ENCODE peak calls at places on chromosomes 6 and 20, in five cellular contexts. K is CD8-positive, alpha-beta T cell; N is AG09309; B is lower lobe of right lung; U is cardiac fibroblast. O is an unnamed sample.

GRCh38 chr20:39342463-39342862 is 380.3 kb downstream of the DHX35 start:
- DNase-seq in K (no peak), N (no peak), B (no peak), U (no peak), O (no peak)

GRCh38 chr6:135002229-135002844 is 52.3 kb downstream of the HBS1L start:
- DNase-seq in K (no peak), N (no peak), B (no peak), U (peak), O (no peak)

GRCh38 chr20:46229478-46229877 is 78.8 kb downstream of the CDH22 start:
- DNase-seq in K (no peak), N (no peak), B (no peak), U (no peak), O (no peak)

GRCh38 chr20:57990396-57990987 is 238.0 kb downstream of the ANKRD60 start:
- DNase-seq in K (no peak), N (peak), B (no peak), U (peak), O (no peak)

GRCh38 chr6:143621159-143621873 is 56.4 kb upstream of the PHACTR2 start:
- DNase-seq in K (no peak), N (no peak), B (no peak), U (no peak), O (no peak)

GRCh38 chr6:75643173-75643572 is 41.5 kb downstream of the SENP6 start:
- DNase-seq in K (no peak), N (no peak), B (no peak), U (no peak), O (no peak)

GRCh38 chr20:21521596-21522478 is 8.0 kb upstream of the NKX2-2 start:
- DNase-seq in K (no peak), N (no peak), B (peak), U (no peak), O (peak)

GRCh38 chr6:35181313-35181932 is 32.3 kb upstream of the SCUBE3 start:
- DNase-seq in K (no peak), N (peak), B (no peak), U (peak), O (peak)

GRCh38 chr6:127460465-127460864 is 1.3 kb upstream of the KIAA0408 start:
- DNase-seq in K (no peak), N (no peak), B (no peak), U (no peak), O (no peak)

GRCh38 chr20:3092611-3093379 is 8.3 kb upstream of the AVP start:
- DNase-seq in K (peak), N (no peak), B (no peak), U (no peak), O (no peak)

GRCh38 chr6:44701637-44702101 is 314.2 kb downstream of the CDC5L start:
- DNase-seq in K (no peak), N (peak), B (no peak), U (peak), O (no peak)

GRCh38 chr20:62745279-62745958 is 36.8 kb downstream of the NTSR1 start:
- DNase-seq in K (no peak), N (no peak), B (peak), U (no peak), O (no peak)

DNA sequence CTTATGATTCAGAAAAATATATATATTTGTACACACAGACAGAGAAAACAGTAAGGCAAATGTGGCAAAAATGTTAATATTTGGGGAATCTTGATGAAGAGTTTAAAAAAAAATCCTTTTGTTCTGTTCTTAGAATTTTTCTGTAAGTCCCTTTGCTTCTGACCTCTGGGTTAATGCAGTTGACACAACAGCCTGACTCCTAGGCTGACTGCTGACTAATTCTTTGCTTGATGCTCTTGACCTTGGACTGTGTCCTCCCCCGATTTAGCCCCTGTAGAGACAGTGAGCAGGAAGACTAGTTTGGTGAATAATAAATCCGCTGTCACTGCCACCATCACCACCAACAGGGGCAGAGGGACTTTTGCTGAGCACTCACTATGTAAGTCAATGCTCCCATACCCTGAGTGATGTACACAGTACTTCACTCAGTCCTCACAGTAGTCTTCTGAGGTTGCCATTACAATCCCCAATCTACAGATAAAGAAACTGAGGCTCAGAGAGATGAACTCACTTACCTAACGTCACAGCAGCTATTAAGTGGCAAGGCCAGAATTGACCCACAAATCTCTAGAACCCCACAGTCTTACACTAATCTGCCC is 71.7 kb downstream of the SNX5 start:
- DNase-seq in K (no peak), N (no peak), B (no peak), U (no peak), O (no peak)
- H3K4me3 ChIP-seq in K (no peak), N (no peak), B (no peak), U (no peak), O (no peak)

DNA sequence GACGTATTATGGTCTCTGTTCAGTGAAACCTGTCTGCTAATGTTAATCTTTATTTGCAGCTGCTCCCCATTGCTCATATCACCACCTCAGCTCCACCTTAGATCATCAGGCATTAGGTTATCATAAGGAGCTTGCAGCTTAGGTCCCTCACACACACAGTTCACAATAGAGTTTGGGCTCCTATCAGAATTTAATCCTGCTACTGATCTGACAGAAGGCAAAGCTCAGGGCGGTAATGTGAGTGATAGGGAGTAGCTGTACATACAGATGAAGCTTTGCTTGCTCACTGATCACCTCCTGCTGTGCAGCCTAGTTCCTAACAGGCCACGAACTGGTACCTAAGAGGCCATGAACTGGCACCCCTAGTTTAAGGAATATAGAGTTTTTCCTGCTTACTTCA is 989.7 kb downstream of the EYS start:
- DNase-seq in K (no peak), N (no peak), B (no peak), U (no peak), O (no peak)
- H3K4me3 ChIP-seq in K (no peak), N (no peak), B (no peak), U (no peak), O (no peak)

GRCh38 chr6:152576525-152576924 is 60.6 kb downstream of the SYNE1 start:
- DNase-seq in K (no peak), N (no peak), B (no peak), U (no peak), O (no peak)
- H3K4me3 ChIP-seq in K (no peak), N (no peak), B (no peak), U (no peak), O (no peak)

DNA sequence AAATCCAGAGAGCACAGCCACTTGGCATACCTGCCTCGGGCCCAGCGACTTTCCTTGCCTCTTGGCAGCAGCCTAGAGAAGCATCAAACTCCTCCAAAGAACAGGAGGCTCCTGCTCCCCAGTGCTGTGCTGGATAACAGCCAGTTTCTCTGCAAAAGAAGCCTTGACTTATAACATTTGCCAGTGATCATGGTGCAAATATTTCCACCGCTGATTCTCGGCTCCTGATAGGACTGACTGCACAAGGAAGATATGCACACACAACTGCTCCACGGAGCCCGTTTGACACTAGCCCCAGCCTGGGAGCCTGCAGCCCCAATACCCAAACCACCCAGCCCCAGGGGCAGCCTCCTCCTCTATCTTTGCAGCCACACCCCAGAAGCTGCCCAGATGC is 17.5 kb downstream of the ACSS1 start:
- DNase-seq in K (no peak), N (no peak), B (peak), U (peak), O (no peak)
- H3K4me3 ChIP-seq in K (no peak), N (no peak), B (no peak), U (no peak), O (no peak)

GRCh38 chr6:33579828-33580714 is at the start of gene BAK1:
- DNase-seq in K (peak), N (peak), B (peak), U (peak), O (peak)
- H3K4me3 ChIP-seq in K (peak), N (peak), B (peak), U (peak), O (peak)

GRCh38 chr6:108156180-108156937 is 9.5 kb upstream of the NR2E1 start:
- DNase-seq in K (no peak), N (no peak), B (no peak), U (no peak), O (no peak)

GRCh38 chr6:108157972-108158441 is 7.8 kb upstream of the NR2E1 start:
- DNase-seq in K (no peak), N (no peak), B (no peak), U (no peak), O (no peak)

GRCh38 chr6:108160009-108160408 is 5.8 kb upstream of the NR2E1 start:
- DNase-seq in K (no peak), N (no peak), B (no peak), U (no peak), O (no peak)

GRCh38 chr6:108156938-108157233 is 8.9 kb upstream of the NR2E1 start:
- DNase-seq in K (no peak), N (no peak), B (no peak), U (no peak), O (no peak)

DNA sequence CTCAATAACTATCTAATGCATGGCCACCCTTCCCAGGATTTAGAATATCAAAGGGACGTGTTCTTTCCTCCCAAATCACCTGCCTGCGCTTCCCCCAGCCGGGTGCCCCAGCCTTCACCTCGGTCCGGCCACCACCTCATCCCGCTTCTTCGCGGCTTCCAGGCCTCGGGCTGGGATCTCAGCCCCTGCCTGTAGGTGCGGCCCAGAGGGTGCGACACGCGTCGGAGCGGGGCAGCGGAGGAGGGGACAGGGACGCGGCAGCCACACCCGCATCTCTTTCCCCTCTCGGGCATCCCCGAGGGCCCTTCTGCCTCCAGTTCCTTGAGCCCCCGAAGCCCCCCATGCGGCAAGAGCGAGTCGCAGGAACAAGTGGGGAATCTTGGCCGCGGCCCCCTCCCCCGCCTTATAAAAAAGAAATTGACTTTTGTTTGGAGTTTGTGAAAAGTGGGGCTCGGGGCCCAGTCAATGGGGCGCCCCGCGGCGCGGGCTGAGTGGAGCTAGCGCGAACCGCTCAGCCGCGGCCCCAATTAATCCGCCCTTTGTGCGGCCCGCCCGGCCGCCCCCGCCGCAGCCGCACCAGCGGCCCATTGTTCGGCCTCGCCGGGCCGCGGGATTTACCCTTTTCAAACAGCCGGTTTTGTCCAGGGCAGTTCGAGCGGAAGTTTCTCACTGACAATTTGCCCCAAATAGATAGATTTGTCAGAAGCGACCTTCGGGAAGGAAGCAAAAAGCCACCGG is 8.4 kb upstream of the NR2E1 start:
- DNase-seq in K (no peak), N (no peak), B (no peak), U (no peak), O (peak)
- H3K4me3 ChIP-seq in K (no peak), N (no peak), B (peak), U (no peak), O (no peak)

DNA sequence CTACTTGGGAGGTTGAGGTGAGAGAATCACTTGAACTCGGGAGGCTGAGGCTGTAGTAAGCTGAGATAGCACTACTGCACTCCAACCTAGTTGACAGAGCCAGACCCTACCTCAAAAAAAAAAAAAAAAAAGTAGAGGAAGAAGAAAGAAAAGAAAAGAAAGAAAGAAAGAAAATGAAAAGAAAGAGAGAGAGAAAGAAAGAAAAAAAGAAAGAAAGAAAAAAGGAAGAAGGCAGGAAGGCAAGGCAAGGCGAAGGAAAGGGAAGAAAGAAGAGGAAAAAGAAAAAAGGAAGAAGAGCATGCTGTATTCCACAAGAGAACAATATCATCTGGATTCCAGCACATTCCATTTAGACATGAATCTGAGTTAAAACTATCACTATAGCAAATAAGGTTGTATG is 3.8 kb downstream of the GCM1 start:
- DNase-seq in K (no peak), N (no peak), B (no peak), U (no peak), O (no peak)
- H3K4me3 ChIP-seq in K (no peak), N (no peak), B (no peak), U (no peak), O (no peak)

GRCh38 chr20:51541189-51542032 is 1.1 kb downstream of the NFATC2 start:
- DNase-seq in K (peak), N (no peak), B (peak), U (peak), O (no peak)
- H3K4me3 ChIP-seq in K (peak), N (no peak), B (peak), U (no peak), O (peak)

DNA sequence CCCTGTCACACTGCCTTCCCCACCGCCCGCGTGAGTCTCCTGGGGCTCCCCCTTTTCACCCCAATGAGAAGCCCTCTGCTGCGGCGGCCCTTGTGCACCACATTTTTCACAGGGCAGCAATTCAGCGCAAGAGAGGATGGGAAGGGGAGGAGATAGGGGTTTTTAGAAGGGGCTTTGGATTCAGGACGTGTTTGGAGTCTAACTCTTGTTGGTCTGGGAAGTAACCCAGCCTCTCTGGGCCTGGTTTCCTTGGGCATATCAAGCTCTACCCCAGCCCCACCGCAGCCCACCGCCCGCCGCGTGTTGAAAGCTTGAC is 663 bp upstream of the ARFGEF3 start:
- DNase-seq in K (no peak), N (no peak), B (no peak), U (no peak), O (no peak)
- H3K4me3 ChIP-seq in K (no peak), N (peak), B (peak), U (peak), O (peak)

O was measured in upper lobe of left lung.